ENCODE peak calls at places on chromosomes 3 and 15, in eight cellular contexts. S, U, A, P, M, B, T and L are unnamed samples.

GRCh38 chr15:62325597-62325996 is 160.5 kb upstream of the C2CD4B start:
- DNase-seq in T (no peak), B (no peak), U (no peak), A (no peak), M (no peak), S (no peak), P (no peak), L (no peak)

GRCh38 chr15:82539690-82540054 is 585 bp downstream of the RPS17 start:
- DNase-seq in A (no peak), T (no peak), M (no peak), B (no peak), S (no peak), P (no peak), U (peak; percentile 25), L (no peak)

GRCh38 chr3:134797080-134797801 is 2.2 kb downstream of the EPHB1 start:
- DNase-seq in A (no peak), U (no peak), T (no peak), B (no peak), M (no peak), S (no peak), P (no peak), L (no peak)

GRCh38 chr15:38367476-38367875 is 86.5 kb upstream of the FAM98B start:
- DNase-seq in P (no peak), U (no peak), B (no peak), A (no peak), M (peak; percentile 65), S (no peak), T (peak; percentile 56), L (no peak)

GRCh38 chr15:25810154-25810553 is 53.0 kb downstream of the ATP10A start:
- DNase-seq in B (no peak), U (no peak), A (no peak), T (no peak), S (no peak), M (no peak), P (no peak), L (no peak)

GRCh38 chr15:53861792-53862191 is 102.3 kb upstream of the WDR72 start:
- DNase-seq in A (no peak), U (no peak), T (no peak), P (no peak), M (no peak), B (no peak), S (no peak), L (no peak)

GRCh38 chr3:184230603-184231528 is 1.5 kb downstream of the VWA5B2 start:
- DNase-seq in P (no peak), U (peak; percentile 45), M (no peak), T (no peak), B (no peak), S (no peak), A (no peak), L (no peak)

GRCh38 chr3:107032111-107032510 is 345.1 kb upstream of the CCDC54 start:
- DNase-seq in P (no peak), T (no peak), M (no peak), U (no peak), S (no peak), A (no peak), B (no peak), L (no peak)

GRCh38 chr15:26873846-26874245 is 7.0 kb downstream of the GABRA5 start:
- DNase-seq in B (no peak), P (no peak), T (peak; percentile 65), U (no peak), S (peak; percentile 31), M (peak; percentile 77), A (no peak), L (no peak)

GRCh38 chr3:106206165-106206564 is 337.4 kb upstream of the CBLB start:
- DNase-seq in T (peak; percentile 22), A (peak; percentile 39), B (no peak), S (no peak), P (no peak), U (no peak), M (peak; percentile 29), L (no peak)

GRCh38 chr3:52087728-52088127 is 31.4 kb upstream of the DUSP7 start:
- DNase-seq in M (no peak), T (no peak), A (no peak), P (no peak), S (no peak), B (no peak), U (no peak), L (no peak)

GRCh38 chr15:31364301-31365031 is 37.8 kb downstream of the KLF13 start:
- DNase-seq in U (no peak), A (no peak), P (no peak), S (no peak), M (no peak), B (no peak), T (no peak), L (peak; percentile 62)

GRCh38 chr15:80779658-80780415 is 667 bp downstream of the CEMIP start:
- DNase-seq in U (peak; percentile 33), M (peak; percentile 45), A (no peak), T (peak; percentile 29), S (no peak), P (no peak), B (peak; percentile 39), L (no peak)

GRCh38 chr3:184582583-184582982 is 21.0 kb downstream of the EPHB3 start:
- DNase-seq in P (no peak), S (peak; percentile 47), T (no peak), U (no peak), B (no peak), M (no peak), A (no peak), L (peak; percentile 32)

GRCh38 chr3:189056612-189057352 is 115.0 kb upstream of the TPRG1 start:
- DNase-seq in P (no peak), M (no peak), A (no peak), U (no peak), S (no peak), B (no peak), T (no peak), L (peak; percentile 6)

GRCh38 chr3:28989646-28990089 is 291.2 kb upstream of the RBMS3 start:
- DNase-seq in B (no peak), P (no peak), U (no peak), M (no peak), S (no peak), A (no peak), T (no peak), L (no peak)

GRCh38 chr3:8827641-8828040 is 58.2 kb upstream of the OXTR start:
- DNase-seq in T (no peak), B (no peak), M (no peak), A (no peak), P (no peak), U (no peak), S (no peak), L (no peak)

GRCh38 chr15:91790826-91791225 is 62.7 kb upstream of the SLCO3A1 start:
- DNase-seq in M (peak; percentile 7), T (no peak), U (no peak), B (no peak), S (no peak), P (no peak), A (no peak), L (no peak)

GRCh38 chr3:134092231-134092701 is 62.5 kb upstream of the SLCO2A1 start:
- DNase-seq in P (no peak), U (no peak), M (peak; percentile 51), T (peak; percentile 41), S (no peak), A (no peak), B (no peak), L (no peak)

GRCh38 chr3:155739154-155739553 is 5.7 kb downstream of the PLCH1 start:
- DNase-seq in A (no peak), U (no peak), T (no peak), M (no peak), P (no peak), B (no peak), S (no peak), L (no peak)
- H3K27ac ChIP-seq in A (no peak overlapping the region), U (no peak overlapping the region), T (no peak overlapping the region), M (no peak overlapping the region), P (no peak overlapping the region), B (no peak overlapping the region), S (no peak overlapping the region), L (no peak overlapping the region)

GRCh38 chr3:50167069-50167781 is 12.1 kb downstream of the SEMA3F start:
- DNase-seq in S (no peak), P (no peak), M (peak; percentile 46), B (peak; percentile 46), U (peak; percentile 76), T (peak; percentile 36), A (no peak), L (no peak)
- H3K36me3 ChIP-seq in S (no peaks in the 10 kb centered on the region), P (no peaks in the 10 kb centered on the region), M (no peaks in the 10 kb centered on the region), B (no peaks in the 10 kb centered on the region), U (no peaks in the 10 kb centered on the region), T (no peaks in the 10 kb centered on the region), A (no peaks in the 10 kb centered on the region), L (no peaks in the 10 kb centered on the region)

DNA sequence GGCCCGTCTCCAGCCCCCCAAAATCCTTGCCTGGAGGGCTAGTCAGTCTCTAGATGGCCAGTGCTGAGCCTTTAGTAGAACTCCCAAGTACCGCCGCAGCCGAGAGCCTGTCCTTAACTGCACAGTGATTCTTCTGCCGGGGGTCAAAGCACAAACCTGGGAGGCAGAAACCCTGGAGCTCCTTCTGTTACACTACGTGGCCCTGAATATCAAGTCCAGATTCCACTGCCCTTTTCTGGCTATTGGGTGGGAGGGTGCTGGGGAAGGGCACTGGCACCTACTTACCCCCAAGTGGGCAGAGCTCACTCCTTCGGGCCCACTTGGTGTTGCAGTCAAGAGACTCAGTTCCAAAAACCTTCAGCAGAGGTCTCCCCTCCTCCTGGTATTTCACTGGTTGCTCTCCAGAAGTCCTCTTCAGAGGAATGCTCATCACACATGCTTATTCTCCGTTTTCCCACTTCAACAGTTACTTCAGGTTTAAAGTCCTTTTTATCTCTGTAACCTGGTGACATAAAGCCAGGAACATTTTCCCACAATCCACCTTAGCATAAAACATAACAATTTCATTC is 10.8 kb downstream of the PDHB start:
- DNase-seq in M (peak; percentile 41), U (no peak), P (no peak), B (no peak), T (no peak), A (no peak), S (no peak), L (no peak)
- TF ChIP-seq CTCF in M (peak; percentile 36), U (no peak), P (no peak), B (peak; percentile 38), T (peak; percentile 17), A (peak; percentile 14), S (no peak), L (no peak)

DNA sequence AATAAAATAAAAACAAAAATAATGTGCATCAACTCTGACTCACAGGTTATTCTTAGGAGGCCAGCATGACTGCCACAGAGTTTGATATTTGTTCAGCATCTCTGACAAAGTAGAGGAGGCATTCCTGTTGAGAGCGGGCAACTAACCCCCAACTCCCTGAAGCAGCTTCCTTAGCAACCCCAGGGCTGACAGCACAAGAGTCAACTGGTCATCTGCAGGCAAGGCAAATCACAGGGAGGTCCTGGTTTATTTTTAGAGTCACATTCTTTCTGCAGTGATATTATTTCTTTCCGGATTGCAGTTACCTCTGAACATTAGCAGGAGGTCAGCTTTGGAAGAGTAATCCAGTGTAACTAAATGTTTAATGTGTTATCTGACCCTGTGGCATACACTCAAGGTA is 273.0 kb downstream of the PLCL2 start:
- DNase-seq in A (no peak), P (no peak), S (no peak), M (peak; percentile 41), B (no peak), U (no peak), T (no peak), L (no peak)
- H3K27ac ChIP-seq in A (no peak overlapping the region), P (peak overlapping the region; percentile 76), S (no peak overlapping the region), M (no peak overlapping the region), B (no peak overlapping the region), U (no peak overlapping the region), T (peak overlapping the region; percentile 44), L (peak overlapping the region; percentile 70)

GRCh38 chr3:6260551-6261191 is 600.2 kb upstream of the GRM7 start:
- DNase-seq in U (no peak), S (no peak), B (no peak), M (no peak), T (no peak), A (no peak), P (no peak), L (no peak)
- H3K36me3 ChIP-seq in U (no peaks in the 10 kb centered on the region), S (no peaks in the 10 kb centered on the region), B (no peaks in the 10 kb centered on the region), M (no peaks in the 10 kb centered on the region), T (no peaks in the 10 kb centered on the region), A (no peaks in the 10 kb centered on the region), P (no peaks in the 10 kb centered on the region), L (no peaks in the 10 kb centered on the region)

GRCh38 chr15:99909914-99910313 is 176.7 kb upstream of the LYSMD4 start:
- DNase-seq in M (no peak), T (no peak), A (no peak), B (no peak), U (no peak), P (no peak), S (no peak), L (no peak)
- TF ChIP-seq CTCF in M (no peak), T (peak; percentile 3), A (peak; percentile 25), B (no peak), U (no peak), P (no peak), S (no peak), L (no peak)